ENCODE peak calls at places on chromosomes 12 and 14, in eight cellular contexts. Z is Karpas-422; H is AG10803; A is RCC 7860; U is stimulated activated CD4-positive, alpha-beta T cell treated with anti-CD3 and anti-CD28 coated beads, Interleukin-1b, Interleukin-23, amount 100 ng/mL, for 48 hours; G is myocyte; N is colonic mucosa; I is foreskin fibroblast. K is an unnamed sample.
A peak's percentile ranks its signal among the peaks of the same experiment; 100 is the strongest.

GRCh38 chr12:131057722-131058515 is 104.2 kb downstream of the ADGRD1 start:
- DNase-seq in G (no peak), I (no peak), H (no peak), Z (no peak), A (no peak), N (no peak), U (no peak), K (no peak)

GRCh38 chr14:49622022-49622607 is 1.5 kb downstream of the MGAT2 start:
- DNase-seq in Z (no peak), H (no peak), A (no peak), G (no peak), I (no peak), N (no peak), U (no peak), K (no peak)

GRCh38 chr12:113439606-113440030 is 17.4 kb downstream of the SDSL start:
- DNase-seq in U (no peak), I (peak; percentile 57), N (no peak), Z (peak; percentile 65), A (peak; percentile 17), G (peak; percentile 48), H (peak; percentile 21), K (peak; percentile 37)

GRCh38 chr12:52768479-52769200 is 8.5 kb downstream of the KRT76 start:
- DNase-seq in I (no peak), N (no peak), H (no peak), U (no peak), G (no peak), Z (no peak), A (no peak), K (no peak)

GRCh38 chr12:105418232-105418631 is 87.7 kb downstream of the C12orf75 start:
- DNase-seq in A (peak; percentile 78), Z (no peak), I (peak; percentile 91), G (peak; percentile 96), U (no peak), H (peak; percentile 99), N (no peak), K (peak; percentile 72)

GRCh38 chr12:12839886-12840285 is 26.7 kb downstream of the DDX47 start:
- DNase-seq in G (peak; percentile 68), A (peak; percentile 78), Z (no peak), H (peak; percentile 80), U (no peak), N (peak; percentile 88), I (peak; percentile 95), K (peak; percentile 74)

GRCh38 chr12:126160912-126161311 is 1095.7 kb downstream of the AACS start:
- DNase-seq in G (no peak), Z (no peak), N (no peak), H (no peak), I (no peak), A (no peak), U (no peak), K (peak; percentile 11)

GRCh38 chr12:46387697-46388096 is 15.1 kb upstream of the SLC38A2 start:
- DNase-seq in U (peak; percentile 71), I (no peak), Z (peak; percentile 50), N (no peak), A (peak; percentile 65), H (no peak), G (no peak), K (no peak)

GRCh38 chr12:88931598-88931997 is 351.3 kb upstream of the KITLG start:
- DNase-seq in A (peak; percentile 95), Z (no peak), G (no peak), I (no peak), N (no peak), H (no peak), U (no peak), K (no peak)

GRCh38 chr14:96639550-96639949 is 137.4 kb downstream of the PAPOLA start:
- DNase-seq in U (no peak), H (no peak), A (no peak), N (no peak), I (no peak), G (no peak), Z (no peak), K (no peak)

GRCh38 chr14:54650331-54651017 is 83.5 kb downstream of the SAMD4A start:
- DNase-seq in A (peak; percentile 86), G (peak; percentile 96), Z (no peak), U (no peak), N (peak; percentile 53), H (peak; percentile 90), I (peak; percentile 80), K (peak; percentile 70)

K was measured in fibroblast of the aortic adventitia.